ENCODE peak calls at places on chromosomes 5 and 9, in eight cellular contexts. F is H9, M is PC-9, C is kidney, A is upper lobe of right lung, L is caudate nucleus, S is colonic mucosa, K is breast epithelium. X is an unnamed sample.

GRCh38 chr5:2205596-2205995 is 322.9 kb upstream of the IRX4 start:
- DNase-seq in L (no peak), C (no peak), K (no peak), A (no peak), S (no peak), F (no peak), M (no peak), X (no peak)

GRCh38 chr9:130150779-130151381 is 21.3 kb upstream of the NCS1 start:
- DNase-seq in F (no peak), S (no peak), L (no peak), K (no peak), M (peak), A (no peak), C (no peak), X (no peak)

GRCh38 chr5:52692039-52692438 is 95.7 kb upstream of the ITGA1 start:
- DNase-seq in F (no peak), K (no peak), L (no peak), A (no peak), S (no peak), M (no peak), C (no peak), X (no peak)

GRCh38 chr9:18320046-18320445 is 153.9 kb upstream of the ADAMTSL1 start:
- DNase-seq in L (no peak), M (no peak), S (no peak), C (no peak), F (no peak), A (no peak), K (no peak), X (no peak)

GRCh38 chr5:17132444-17133083 is 84.9 kb upstream of the BASP1 start:
- DNase-seq in K (no peak), C (no peak), A (no peak), F (no peak), L (no peak), M (no peak), S (no peak), X (no peak)

GRCh38 chr9:1604942-1605560 is 410.1 kb upstream of the SMARCA2 start:
- DNase-seq in C (no peak), A (no peak), F (no peak), K (no peak), M (no peak), L (no peak), S (no peak), X (no peak)

GRCh38 chr9:27377147-27377807 is 80.3 kb upstream of the EQTN start:
- DNase-seq in F (no peak), A (no peak), S (no peak), M (no peak), K (no peak), C (no peak), L (no peak), X (no peak)

GRCh38 chr9:126150411-126151030 is 176.1 kb upstream of the MVB12B start:
- DNase-seq in C (no peak), A (peak), M (no peak), S (no peak), F (peak), L (no peak), K (no peak), X (no peak)

GRCh38 chr9:96859461-96860198 is 5.3 kb upstream of the ZNF782 start:
- DNase-seq in A (no peak), S (no peak), F (no peak), C (no peak), L (no peak), K (no peak), M (peak), X (no peak)

GRCh38 chr5:143878430-143878829 is 66.5 kb downstream of the HMHB1 start:
- DNase-seq in S (no peak), L (no peak), C (no peak), K (no peak), M (no peak), A (no peak), F (no peak), X (no peak)

GRCh38 chr9:114518120-114518519 is 12.8 kb upstream of the WHRN start:
- DNase-seq in S (no peak), F (no peak), A (no peak), L (no peak), K (no peak), C (no peak), M (no peak), X (no peak)

GRCh38 chr5:54936201-54936600 is 49.2 kb downstream of the ESM1 start:
- DNase-seq in F (no peak), A (no peak), M (no peak), L (no peak), C (no peak), K (no peak), S (no peak), X (no peak)

GRCh38 chr9:131641618-131642495 is 96.5 kb downstream of the PRRT1B start:
- DNase-seq in L (no peak), S (peak), M (no peak), K (peak), C (peak), A (no peak), F (no peak), X (peak)

GRCh38 chr5:177600458-177601018 is 606 bp downstream of the B4GALT7 start:
- DNase-seq in M (no peak), A (peak), F (no peak), L (no peak), K (no peak), S (no peak), C (no peak), X (no peak)

GRCh38 chr9:36932198-36932597 is 101.9 kb downstream of the PAX5 start:
- DNase-seq in L (no peak), M (no peak), S (no peak), A (no peak), K (no peak), C (no peak), F (no peak), X (no peak)

GRCh38 chr9:102049586-102050246 is 311.3 kb upstream of the GRIN3A start:
- DNase-seq in C (no peak), K (no peak), S (no peak), A (no peak), L (no peak), F (no peak), M (no peak), X (no peak)

GRCh38 chr9:94921072-94921471 is 194.6 kb downstream of the AOPEP start:
- DNase-seq in L (peak), S (no peak), C (peak), M (peak), K (no peak), F (no peak), A (no peak), X (no peak)

GRCh38 chr9:9747787-9748186 is 865.0 kb downstream of the PTPRD start:
- DNase-seq in K (no peak), C (no peak), L (no peak), M (no peak), A (no peak), S (no peak), F (no peak), X (no peak)

GRCh38 chr9:38081356-38082108 is 12.5 kb upstream of the SHB start:
- DNase-seq in K (no peak), A (no peak), C (peak), L (no peak), F (no peak), S (no peak), M (no peak), X (no peak)

GRCh38 chr5:19322716-19323485 is 665.1 kb downstream of the CDH18 start:
- DNase-seq in M (peak), C (no peak), K (no peak), S (no peak), F (no peak), A (no peak), L (no peak), X (no peak)

GRCh38 chr9:129465834-129466535 is 154.9 kb downstream of the C9orf50 start:
- DNase-seq in A (no peak), K (no peak), S (no peak), C (no peak), F (no peak), L (no peak), M (no peak), X (no peak)

GRCh38 chr5:143418140-143418866 is 14.8 kb upstream of the NR3C1 start:
- DNase-seq in L (no peak), S (no peak), C (no peak), F (no peak), K (no peak), M (peak), A (no peak), X (no peak)

GRCh38 chr9:75181748-75182147 is 93.4 kb downstream of the OSTF1 start:
- DNase-seq in K (no peak), M (peak), F (no peak), L (no peak), S (no peak), A (no peak), C (no peak), X (no peak)

GRCh38 chr5:133261993-133262392 is 210.2 kb downstream of the HSPA4 start:
- DNase-seq in K (no peak), A (no peak), C (no peak), F (no peak), S (no peak), L (no peak), M (no peak), X (no peak)

GRCh38 chr5:138660051-138660572 is 84.9 kb upstream of the HSPA9 start:
- DNase-seq in F (no peak), S (no peak), M (no peak), A (no peak), K (no peak), C (no peak), L (no peak), X (no peak)

GRCh38 chr5:38473008-38473407 is 83.4 kb downstream of the LIFR start:
- DNase-seq in C (no peak), A (no peak), S (no peak), F (no peak), K (no peak), M (no peak), L (no peak), X (no peak)

GRCh38 chr9:33187519-33188218 is 20.5 kb upstream of the B4GALT1 start:
- DNase-seq in A (no peak), S (peak), M (no peak), K (no peak), C (no peak), F (no peak), L (no peak), X (no peak)

GRCh38 chr5:148107608-148108007 is 43.8 kb downstream of the SPINK5 start:
- DNase-seq in A (no peak), F (no peak), L (no peak), M (no peak), K (no peak), S (no peak), C (no peak), X (no peak)

GRCh38 chr9:94148419-94148818 is 64.2 kb downstream of the PTPDC1 start:
- DNase-seq in K (no peak), S (no peak), L (no peak), A (no peak), C (no peak), F (no peak), M (no peak), X (no peak)

GRCh38 chr9:86458456-86458855 is 104.2 kb upstream of the TUT7 start:
- DNase-seq in M (no peak), K (no peak), L (no peak), F (no peak), S (no peak), C (no peak), A (no peak), X (no peak)

GRCh38 chr5:177366528-177367322 is 9.0 kb downstream of the RGS14 start:
- DNase-seq in C (peak), L (peak), S (peak), M (no peak), K (peak), F (peak), A (peak), X (no peak)

GRCh38 chr5:17828709-17829108 is 194.4 kb downstream of the TAF11L14 start:
- DNase-seq in M (no peak), S (no peak), F (no peak), K (no peak), A (no peak), L (no peak), C (no peak), X (no peak)

GRCh38 chr9:17614929-17615328 is 36.1 kb downstream of the SH3GL2 start:
- DNase-seq in A (no peak), L (no peak), C (no peak), M (no peak), F (no peak), S (no peak), K (no peak), X (no peak)

GRCh38 chr5:102771435-102771834 is 16.3 kb downstream of the PAM start:
- DNase-seq in L (no peak), S (no peak), C (no peak), F (no peak), K (no peak), A (no peak), M (no peak), X (no peak)
- H3K27ac ChIP-seq in L (no peak), S (peak), C (no peak), F (no peak), K (no peak), A (peak), M (no peak), X (no peak)

GRCh38 chr5:112824197-112824596 is 36.9 kb upstream of the SRP19 start:
- DNase-seq in L (no peak), M (no peak), F (no peak), S (no peak), K (no peak), C (no peak), A (no peak), X (no peak)
- H3K27ac ChIP-seq in L (no peak), M (no peak), F (no peak), S (no peak), K (no peak), C (no peak), A (no peak), X (no peak)

DNA sequence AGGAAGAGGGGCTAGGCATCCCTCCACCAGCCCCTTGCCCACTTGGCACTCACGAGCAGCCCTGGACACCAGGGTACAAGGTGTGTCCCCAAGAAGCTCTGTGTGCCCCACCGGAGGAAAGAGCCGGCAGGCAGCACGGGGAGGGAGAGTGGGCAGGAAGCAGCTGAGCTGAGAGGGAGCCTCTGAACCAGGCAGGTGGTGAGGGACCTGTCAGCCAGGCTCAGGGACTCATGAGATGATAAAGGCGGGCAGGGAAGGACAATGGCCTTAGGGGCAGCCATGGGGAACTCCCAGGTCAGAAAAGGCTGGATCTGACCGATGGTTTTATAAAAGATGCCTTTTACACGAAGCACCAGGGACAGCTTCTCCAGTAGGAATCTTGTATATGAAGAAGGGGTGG is 112.0 kb downstream of the VAV2 start:
- DNase-seq in F (no peak), M (no peak), S (no peak), K (no peak), A (no peak), L (no peak), C (no peak), X (no peak)
- H3K27ac ChIP-seq in F (no peak), M (no peak), S (no peak), K (no peak), A (no peak), L (no peak), C (no peak), X (no peak)

GRCh38 chr5:158875272-158875679 is 224.4 kb downstream of the EBF1 start:
- DNase-seq in A (no peak), F (no peak), K (no peak), L (no peak), M (no peak), S (no peak), C (no peak), X (no peak)
- H3K27ac ChIP-seq in A (peak), F (no peak), K (peak), L (no peak), M (no peak), S (no peak), C (peak), X (no peak)

DNA sequence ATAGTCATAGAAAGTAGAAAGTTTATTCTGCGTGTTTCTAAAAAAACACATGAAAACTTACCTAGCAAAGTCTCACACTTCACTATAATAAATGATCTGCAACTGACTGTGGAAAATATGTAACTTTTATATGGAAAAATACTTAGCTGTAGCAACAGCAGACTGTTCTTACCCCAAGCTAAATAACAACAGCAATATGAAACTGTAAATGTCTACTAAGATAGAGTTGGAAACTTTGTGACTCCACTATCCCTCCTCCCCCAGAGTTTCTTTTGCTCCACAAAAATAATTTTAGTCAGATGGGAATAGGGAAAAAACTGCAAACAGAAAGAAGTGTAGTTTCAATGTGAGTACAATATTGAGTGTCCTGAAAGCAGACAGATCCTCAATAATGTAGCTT is 21.0 kb downstream of the MLLT3 start:
- DNase-seq in S (no peak), K (no peak), C (no peak), M (no peak), L (no peak), F (no peak), A (no peak), X (no peak)
- H3K27ac ChIP-seq in S (no peak), K (no peak), C (no peak), M (no peak), L (no peak), F (no peak), A (no peak), X (no peak)

DNA sequence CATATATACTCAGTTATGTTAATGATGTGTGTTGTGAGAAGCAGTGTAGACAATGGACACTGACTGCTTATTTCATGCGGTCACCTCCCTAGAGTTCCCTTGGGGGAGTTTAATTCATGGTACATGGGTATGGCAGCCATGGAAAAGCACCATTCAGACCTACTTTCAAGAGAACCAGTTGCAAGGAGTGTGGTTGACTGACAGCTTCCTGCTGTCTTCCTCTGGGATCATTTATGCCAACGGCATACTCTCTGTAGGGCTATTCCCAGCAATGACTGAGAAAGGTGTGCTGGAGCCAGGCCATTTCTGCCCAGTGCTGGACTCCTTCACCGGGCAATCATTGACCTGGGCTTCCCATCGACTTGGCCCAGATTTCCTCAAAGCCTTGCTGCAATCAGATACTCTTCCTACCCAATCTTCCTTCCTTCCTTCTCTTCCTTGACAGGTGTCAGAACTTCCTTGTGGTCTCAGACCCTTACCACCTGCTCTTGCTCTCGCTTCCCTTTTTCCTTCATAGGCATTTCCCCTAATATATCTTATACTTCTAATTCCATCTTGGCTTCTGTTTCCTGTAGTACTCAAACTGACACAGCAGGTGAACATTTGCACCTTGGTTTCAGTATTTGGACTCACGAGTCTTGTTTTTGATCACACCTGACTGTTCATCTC is 3.4 kb upstream of the CLINT1 start:
- DNase-seq in S (no peak), M (no peak), C (no peak), A (no peak), F (no peak), L (no peak), K (no peak), X (no peak)
- H3K27ac ChIP-seq in S (no peak), M (no peak), C (no peak), A (no peak), F (no peak), L (no peak), K (no peak), X (no peak)